ENCODE peak calls at places on chromosomes 1 and 21, in seven cellular contexts. R is colonic mucosa, Y is fibroblast of the aortic adventitia, D is body of pancreas, K is K562, M is sigmoid colon, C is kidney. T is an unnamed sample.
A peak's percentile ranks its signal among the peaks of the same experiment; 100 is the strongest.

GRCh38 chr1:5991784-5992033 is 516 bp downstream of the NPHP4 start:
- DNase-seq in R (no peak), Y (no peak), D (peak; percentile 35), K (no peak), M (peak; percentile 76), C (no peak), T (no peak)

GRCh38 chr1:41670558-41670957 is 186.1 kb upstream of the EDN2 start:
- DNase-seq in R (no peak), Y (peak; percentile 55), D (no peak), K (no peak), M (no peak), C (peak; percentile 39), T (no peak)

GRCh38 chr1:31020007-31020790 is 45.3 kb downstream of the PUM1 start:
- DNase-seq in R (no peak), Y (no peak), D (peak; percentile 7), K (no peak), M (no peak), C (no peak), T (no peak)

GRCh38 chr1:20153000-20153418 is 13.9 kb downstream of the PLA2G2F start:
- DNase-seq in R (no peak), Y (no peak), D (peak; percentile 47), K (no peak), M (peak; percentile 67), C (peak; percentile 69), T (peak; percentile 36)

GRCh38 chr1:14724234-14724633 is 125.7 kb downstream of the KAZN start:
- DNase-seq in R (no peak), Y (no peak), D (no peak), K (no peak), M (no peak), C (no peak), T (no peak)

GRCh38 chr21:28943631-28944030 is 49.0 kb downstream of the LTN1 start:
- DNase-seq in R (no peak), Y (peak; percentile 64), D (no peak), K (no peak), M (no peak), C (no peak), T (no peak)

GRCh38 chr1:14136152-14136763 is 436.3 kb downstream of the PRDM2 start:
- DNase-seq in R (no peak), Y (no peak), D (no peak), K (no peak), M (no peak), C (no peak), T (no peak)

GRCh38 chr1:38919075-38919474 is 22.6 kb downstream of the RHBDL2 start:
- DNase-seq in R (no peak), Y (no peak), D (peak; percentile 21), K (peak; percentile 23), M (no peak), C (no peak), T (no peak)

GRCh38 chr21:44297525-44298290 is 2.1 kb upstream of the PFKL start:
- DNase-seq in R (peak; percentile 90), Y (peak; percentile 81), D (peak; percentile 87), K (peak; percentile 90), M (peak; percentile 93), C (peak; percentile 95), T (peak; percentile 90)

GRCh38 chr1:8474369-8474768 is 156.5 kb downstream of the SLC45A1 start:
- DNase-seq in R (no peak), Y (no peak), D (no peak), K (no peak), M (no peak), C (no peak), T (no peak)

GRCh38 chr1:230864441-230864840 is 3.9 kb downstream of the C1orf198 start:
- DNase-seq in R (no peak), Y (no peak), D (no peak), K (no peak), M (no peak), C (no peak), T (no peak)

GRCh38 chr1:154501423-154502065 is 475 bp upstream of the TDRD10 start:
- DNase-seq in R (peak; percentile 40), Y (no peak), D (peak; percentile 30), K (no peak), M (peak; percentile 78), C (peak; percentile 86), T (peak; percentile 45)

GRCh38 chr1:161782886-161783285 is 16.8 kb downstream of the ATF6 start:
- DNase-seq in R (no peak), Y (no peak), D (no peak), K (no peak), M (no peak), C (no peak), T (no peak)

GRCh38 chr1:219126267-219126862 is 47.3 kb upstream of the LYPLAL1 start:
- DNase-seq in R (no peak), Y (peak; percentile 67), D (no peak), K (no peak), M (no peak), C (no peak), T (no peak)

GRCh38 chr1:62401034-62401433 is 35.8 kb upstream of the USP1 start:
- DNase-seq in R (no peak), Y (no peak), D (no peak), K (no peak), M (no peak), C (no peak), T (no peak)

GRCh38 chr1:50913954-50914353 is 46.1 kb downstream of the FAF1 start:
- DNase-seq in R (no peak), Y (no peak), D (no peak), K (no peak), M (no peak), C (no peak), T (no peak)

GRCh38 chr1:84996846-84997666 is at the start of gene MCOLN2:
- DNase-seq in R (peak; percentile 67), Y (no peak), D (peak; percentile 32), K (peak; percentile 7), M (no peak), C (peak; percentile 76), T (peak; percentile 48)

GRCh38 chr1:24744911-24745710 is at the start of gene CLIC4:
- DNase-seq in R (peak; percentile 100), Y (peak; percentile 98), D (peak; percentile 100), K (peak; percentile 100), M (peak; percentile 100), C (peak; percentile 100), T (peak; percentile 100)
- TF ChIP-seq CTCF in R (no peak), Y (peak; percentile 29), D (peak; percentile 8), K (peak; percentile 61), M (no peak), C (peak; percentile 31), T (no peak)

GRCh38 chr1:28326980-28327379 is 1.9 kb upstream of the MED18 start:
- DNase-seq in R (no peak), Y (no peak), D (no peak), K (no peak), M (no peak), C (no peak), T (no peak)

GRCh38 chr1:28326505-28326904 is 2.3 kb upstream of the MED18 start:
- DNase-seq in R (no peak), Y (no peak), D (no peak), K (no peak), M (no peak), C (no peak), T (no peak)

GRCh38 chr1:28328228-28328648 is 602 bp upstream of the MED18 start:
- DNase-seq in R (no peak), Y (no peak), D (no peak), K (peak; percentile 63), M (no peak), C (no peak), T (no peak)

GRCh38 chr1:28323720-28324119 is 5.1 kb upstream of the MED18 start:
- DNase-seq in R (no peak), Y (no peak), D (no peak), K (no peak), M (no peak), C (no peak), T (no peak)

DNA sequence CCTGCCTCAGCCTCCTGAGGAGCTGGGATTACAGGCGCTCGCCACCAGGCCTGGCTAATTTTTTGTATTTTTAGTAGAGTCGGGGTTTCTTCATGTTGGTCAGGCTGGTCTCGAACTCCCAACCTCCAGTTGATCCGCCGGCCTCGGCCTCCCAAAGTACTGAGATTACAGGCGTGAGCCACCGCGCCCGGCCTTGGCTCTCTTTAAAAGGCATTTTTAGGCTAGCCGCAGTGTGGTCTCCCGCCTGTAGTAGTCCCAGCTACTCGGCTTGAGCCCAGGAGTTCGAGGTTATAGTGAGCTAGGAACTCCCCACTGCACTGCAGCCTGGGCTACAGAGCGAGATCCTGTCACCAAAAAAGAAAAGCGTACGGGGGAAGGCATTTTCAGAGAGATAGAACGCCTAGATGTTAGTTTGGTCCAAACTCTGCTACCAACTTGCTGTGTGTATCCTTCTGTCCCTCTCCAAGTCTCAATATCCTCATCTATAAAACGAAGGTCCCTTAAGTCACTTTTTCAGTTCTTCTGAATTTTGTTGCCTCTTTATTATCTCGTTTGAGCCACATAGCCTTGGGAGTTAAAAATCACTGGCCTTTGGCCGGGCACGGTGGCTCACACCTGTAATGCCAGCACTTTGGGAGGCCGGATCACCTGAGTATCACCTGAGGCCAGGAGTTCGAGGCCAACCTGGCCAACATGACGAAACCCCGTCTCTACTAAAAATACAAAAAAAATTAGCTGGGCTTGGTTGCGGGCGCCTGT is 734 bp downstream of the MED18 start:
- DNase-seq in R (peak; percentile 36), Y (peak; percentile 30), D (peak; percentile 46), K (peak; percentile 70), M (peak; percentile 21), C (peak; percentile 73), T (peak; percentile 26)
- TF ChIP-seq CTCF in R (no peak), Y (peak; percentile 14), D (no peak), K (no peak), M (peak; percentile 21), C (no peak), T (no peak)

GRCh38 chr1:100296140-100296539 is 30.1 kb downstream of the RTCA start:
- DNase-seq in R (no peak), Y (no peak), D (no peak), K (no peak), M (no peak), C (no peak), T (no peak)

GRCh38 chr1:100287162-100287561 is 21.1 kb downstream of the RTCA start:
- DNase-seq in R (no peak), Y (no peak), D (no peak), K (no peak), M (no peak), C (no peak), T (no peak)

GRCh38 chr1:100292711-100293110 is 26.7 kb downstream of the RTCA start:
- DNase-seq in R (no peak), Y (no peak), D (no peak), K (no peak), M (no peak), C (no peak), T (no peak)

GRCh38 chr1:100284591-100284990 is 18.6 kb downstream of the RTCA start:
- DNase-seq in R (no peak), Y (no peak), D (no peak), K (no peak), M (no peak), C (no peak), T (no peak)

DNA sequence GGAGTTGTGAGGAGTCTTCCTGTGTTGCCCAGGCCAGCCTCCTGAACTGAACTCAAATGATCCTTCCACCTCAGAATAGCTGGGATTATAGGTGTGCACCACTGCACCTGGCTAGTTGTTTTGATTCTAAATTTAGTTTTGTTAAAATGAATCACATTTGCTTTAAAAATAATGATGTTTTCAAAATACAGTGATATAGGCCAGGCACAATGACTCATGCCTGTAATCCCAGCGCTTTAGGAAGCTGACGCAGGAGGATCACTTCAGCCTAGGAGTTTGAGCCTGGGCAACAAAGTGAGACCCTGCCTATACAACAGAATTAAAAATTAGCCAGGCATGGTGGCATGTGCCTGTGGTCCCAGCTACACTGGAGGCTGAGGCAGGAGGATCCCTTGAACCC is 24.3 kb downstream of the RTCA start:
- DNase-seq in R (no peak), Y (peak; percentile 8), D (no peak), K (no peak), M (no peak), C (no peak), T (no peak)
- TF ChIP-seq CTCF in R (no peak), Y (no peak), D (no peak), K (no peak), M (no peak), C (no peak), T (no peak)

GRCh38 chr1:209207701-209208286 is 375.7 kb upstream of the CAMK1G start:
- DNase-seq in R (peak; percentile 47), Y (peak; percentile 65), D (peak; percentile 59), K (peak; percentile 60), M (peak; percentile 79), C (peak; percentile 87), T (peak; percentile 81)
- TF ChIP-seq CTCF in R (peak; percentile 71), Y (peak; percentile 85), D (peak; percentile 63), K (peak; percentile 66), M (peak; percentile 64), C (peak; percentile 53), T (peak; percentile 57)

T was measured in endothelial cell.